ENCODE peak calls at places on chromosome 18, in six cellular contexts. L is fibroblast of pulmonary artery, X is epithelial cell of esophagus, Q is BJ, B is stomach, G is breast epithelium. H is an unnamed sample.
A peak's percentile ranks its signal among the peaks of the same experiment; 100 is the strongest.

GRCh38 chr18:22194151-22194598 is 24.8 kb downstream of the GATA6 start:
- DNase-seq in L (peak; percentile 86), X (no peak), Q (no peak), B (peak; percentile 78), G (no peak), H (no peak)

GRCh38 chr18:67515987-67516431 is 511 bp downstream of the DSEL start:
- DNase-seq in L (peak; percentile 90), X (peak; percentile 93), Q (peak; percentile 22), B (peak; percentile 90), G (peak; percentile 90), H (peak; percentile 90)

GRCh38 chr18:67354091-67354490 is 162.4 kb downstream of the DSEL start:
- DNase-seq in L (no peak), X (no peak), Q (no peak), B (no peak), G (no peak), H (no peak)

GRCh38 chr18:22346968-22347611 is 70.6 kb downstream of the CTAGE1 start:
- DNase-seq in L (peak; percentile 77), X (no peak), Q (no peak), B (peak; percentile 79), G (no peak), H (no peak)

GRCh38 chr18:10488022-10488421 is 33.6 kb downstream of the APCDD1 start:
- DNase-seq in L (no peak), X (no peak), Q (no peak), B (no peak), G (no peak), H (peak; percentile 38)

GRCh38 chr18:62784966-62785413 is 69.6 kb downstream of the PHLPP1 start:
- DNase-seq in L (peak; percentile 72), X (no peak), Q (no peak), B (no peak), G (no peak), H (peak; percentile 40)

GRCh38 chr18:59700535-59700967 is 3.3 kb upstream of the CCBE1 start:
- DNase-seq in L (no peak), X (peak; percentile 49), Q (no peak), B (peak; percentile 47), G (no peak), H (no peak)

GRCh38 chr18:63472380-63472779 is 4.4 kb upstream of the SERPINB5 start:
- DNase-seq in L (no peak), X (peak; percentile 98), Q (no peak), B (no peak), G (no peak), H (no peak)

GRCh38 chr18:59547691-59548182 is 149.5 kb downstream of the CCBE1 start:
- DNase-seq in L (peak; percentile 81), X (peak; percentile 50), Q (peak; percentile 54), B (no peak), G (no peak), H (peak; percentile 85)

DNA sequence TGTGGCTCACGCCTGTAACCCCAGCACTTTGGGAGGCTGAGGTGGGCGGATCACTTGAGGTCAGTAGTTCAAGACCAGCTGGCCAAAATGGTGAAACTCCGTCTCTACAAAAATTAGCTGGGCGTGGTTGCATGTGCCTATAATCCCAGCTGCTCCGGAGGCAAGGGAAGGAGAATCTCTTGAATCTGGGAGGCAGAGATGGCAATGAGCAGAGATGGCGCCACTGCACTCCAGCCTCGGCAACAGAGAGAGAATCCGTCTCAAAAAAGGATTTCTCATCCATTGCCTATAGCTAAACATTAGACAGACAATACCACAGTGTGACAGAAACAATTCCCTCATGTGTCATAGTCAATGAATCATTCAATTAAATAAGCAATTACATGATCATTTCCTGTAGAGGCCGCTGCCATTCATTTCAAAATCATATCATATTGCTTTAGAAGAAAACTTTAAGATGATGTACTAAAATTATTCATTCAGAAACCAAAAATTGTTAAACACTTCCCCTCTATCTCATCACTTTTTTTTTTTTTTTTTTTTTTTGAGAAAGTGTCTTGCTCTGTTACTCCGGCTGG is 69.5 kb upstream of the TGIF1 start:
- DNase-seq in L (peak; percentile 25), X (peak; percentile 84), Q (no peak), B (no peak), G (no peak), H (no peak)
- TF ChIP-seq CTCF in L (peak; percentile 8), X (no peak), Q (peak; percentile 10), B (no peak), G (no peak), H (no peak)

DNA sequence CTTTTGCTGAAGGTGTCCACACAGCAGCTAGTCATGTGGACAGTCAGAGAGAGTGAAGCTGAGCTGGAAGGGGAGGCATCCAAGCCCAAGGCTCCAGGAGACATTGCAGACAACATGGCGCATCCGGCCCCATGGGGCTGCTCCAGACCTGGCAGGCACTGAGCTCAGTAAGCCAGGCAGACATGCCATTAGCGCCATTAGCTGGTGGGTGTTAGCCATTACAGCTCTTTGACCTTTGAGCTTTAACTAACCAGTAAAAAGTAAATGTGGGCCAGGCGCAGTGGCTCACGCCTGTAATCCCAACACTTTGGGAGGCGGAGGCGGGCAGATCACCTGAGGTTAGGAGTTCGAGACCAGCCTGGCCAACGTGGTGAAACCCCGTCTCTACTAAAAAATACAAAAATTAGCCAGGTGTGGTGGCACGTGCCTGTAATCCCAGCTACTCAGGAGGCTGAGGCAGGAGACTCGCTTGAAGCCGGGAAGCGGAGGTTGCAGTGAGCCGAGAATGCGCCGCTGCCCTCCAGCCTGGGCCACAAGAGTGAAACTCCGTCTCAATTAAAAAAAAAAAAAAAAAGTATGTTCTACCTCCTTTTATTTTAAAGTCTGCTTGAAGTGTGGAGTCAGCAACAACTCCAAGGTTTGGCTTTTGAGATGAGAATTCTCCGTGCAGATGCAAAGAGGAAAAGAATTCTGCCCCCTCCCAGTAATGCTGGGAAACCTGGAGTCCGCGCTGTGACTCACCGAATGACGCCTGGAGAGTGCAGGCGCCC is 69.4 kb downstream of the TWSG1 start:
- DNase-seq in L (no peak), X (no peak), Q (no peak), B (no peak), G (no peak), H (no peak)
- H3K4me3 ChIP-seq in L (no peak overlapping the region), X (no peak overlapping the region), Q (no peak overlapping the region), B (no peak overlapping the region), G (no peak overlapping the region), H (no peak overlapping the region)

GRCh38 chr18:42425025-42425424 is 470.0 kb downstream of the PIK3C3 start:
- DNase-seq in L (no peak), X (no peak), Q (no peak), B (no peak), G (no peak), H (no peak)
- TF ChIP-seq CTCF in L (no peak), X (no peak), Q (no peak), B (no peak), G (no peak), H (no peak)

DNA sequence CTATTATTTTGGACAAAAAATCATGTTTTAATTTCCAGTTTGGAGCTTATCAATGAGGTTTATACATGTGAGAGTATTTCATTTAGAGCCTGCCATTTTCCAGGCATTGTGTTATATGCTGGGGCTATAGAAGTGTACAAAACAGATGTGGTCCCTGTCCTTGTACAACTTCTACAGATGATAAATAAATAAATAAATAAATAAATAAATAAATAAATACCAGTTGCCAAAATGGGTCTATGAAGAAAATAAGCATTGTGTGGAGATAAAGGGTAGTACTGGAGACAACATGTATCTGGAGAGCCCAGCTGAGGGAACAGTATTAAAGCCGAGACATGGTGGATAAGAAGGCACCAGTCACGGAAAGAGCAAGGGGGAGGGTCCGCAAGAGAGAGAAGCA is 210.0 kb downstream of the SS18 start:
- DNase-seq in L (no peak), X (no peak), Q (no peak), B (no peak), G (no peak), H (no peak)
- H3K4me3 ChIP-seq in L (no peak overlapping the region), X (no peak overlapping the region), Q (no peak overlapping the region), B (no peak overlapping the region), G (no peak overlapping the region), H (no peak overlapping the region)

DNA sequence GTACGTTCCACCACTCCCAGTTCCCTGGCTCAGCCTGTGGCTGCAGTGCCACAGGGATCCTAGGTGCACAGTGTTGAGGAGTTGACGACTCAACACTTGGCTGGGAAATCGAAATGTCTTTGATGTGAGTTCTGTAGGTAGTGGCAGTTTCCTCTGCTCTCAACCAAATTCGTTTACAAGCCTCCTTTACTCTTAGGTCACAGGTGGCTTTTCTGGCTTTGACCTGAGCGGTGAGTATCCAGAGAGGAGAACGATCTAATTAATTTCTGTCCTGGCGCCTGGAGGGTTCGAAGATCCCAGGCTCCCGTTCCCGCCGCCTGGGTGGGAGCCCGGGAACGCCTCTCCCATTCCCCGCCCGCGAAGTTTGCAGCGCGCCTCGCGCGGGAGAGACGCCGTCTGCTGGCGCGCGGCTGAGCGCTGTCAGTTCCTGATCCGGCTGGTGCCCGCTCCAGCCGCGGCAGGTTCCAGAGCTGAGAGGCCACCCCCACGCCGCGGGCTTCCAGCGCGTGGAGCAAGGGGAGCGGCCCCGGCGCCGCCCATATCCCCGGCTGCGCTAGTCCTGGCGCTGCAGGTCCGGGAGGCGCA is at the start of gene LAMA3:
- DNase-seq in L (no peak), X (peak; percentile 62), Q (no peak), B (peak; percentile 77), G (peak; percentile 76), H (peak; percentile 28)
- TF ChIP-seq CTCF in L (peak; percentile 15), X (peak; percentile 22), Q (peak; percentile 45), B (peak; percentile 26), G (no peak), H (peak; percentile 16)

GRCh38 chr18:35507623-35508022 is 9.9 kb upstream of the INO80C start:
- DNase-seq in L (no peak), X (no peak), Q (no peak), B (no peak), G (no peak), H (no peak)
- H3K4me3 ChIP-seq in L (no peak overlapping the region), X (no peak overlapping the region), Q (no peak overlapping the region), B (no peak overlapping the region), G (no peak overlapping the region), H (no peak overlapping the region)

DNA sequence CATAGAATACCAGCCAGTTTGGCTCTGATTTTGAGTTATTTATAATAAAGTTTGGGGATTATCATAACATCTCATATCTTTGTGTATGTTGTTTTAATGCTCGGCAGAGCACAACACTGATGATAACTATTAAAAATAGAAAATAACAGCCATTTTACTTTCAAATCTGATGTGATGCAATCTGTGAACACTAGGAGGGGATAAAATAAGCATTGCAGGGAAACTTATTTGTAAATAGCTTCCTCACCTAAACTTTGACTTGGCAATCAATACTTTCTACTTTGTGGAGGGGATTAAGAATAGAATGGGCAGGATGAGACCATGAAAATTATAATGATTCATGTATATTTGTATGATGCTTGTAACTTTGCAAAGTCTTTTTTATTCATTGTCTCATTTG is 54.4 kb downstream of the USP14 start:
- DNase-seq in L (peak; percentile 9), X (no peak), Q (no peak), B (no peak), G (no peak), H (no peak)
- TF ChIP-seq CTCF in L (peak; percentile 15), X (peak; percentile 12), Q (no peak), B (no peak), G (no peak), H (no peak)

DNA sequence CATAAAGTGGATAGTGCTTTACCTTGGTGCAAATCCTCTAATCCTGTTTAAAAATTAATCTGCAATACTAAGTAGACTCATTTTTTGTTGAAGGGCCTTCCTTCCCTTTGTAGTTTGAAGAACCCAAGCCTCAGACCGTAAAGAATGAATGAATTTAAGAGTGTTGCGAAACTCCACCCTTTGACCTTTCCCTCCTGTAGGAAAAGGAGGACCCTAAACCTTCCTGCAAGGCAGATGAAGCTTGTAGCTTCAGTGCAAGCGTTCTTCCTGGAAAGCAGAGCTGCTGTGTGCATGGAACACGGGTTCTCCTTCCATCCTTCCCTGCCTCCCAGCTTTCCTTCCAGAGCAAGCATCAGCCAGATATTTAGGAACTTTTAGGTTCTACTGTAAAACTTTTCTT is 1.7 kb downstream of the IMPA2 start:
- DNase-seq in L (no peak), X (no peak), Q (no peak), B (no peak), G (no peak), H (no peak)
- H3K4me3 ChIP-seq in L (no peak overlapping the region), X (peak overlapping the region; percentile 85), Q (no peak overlapping the region), B (peak overlapping the region; percentile 78), G (no peak overlapping the region), H (no peak overlapping the region)

H was measured in astrocyte of the spinal cord.